ENCODE peak calls at places on chromosomes 5 and 9, in nine cellular contexts. One of them, this sample, is unnamed.

GRCh38 chr9:130857864-130858730 is 23.0 kb downstream of the ABL1 start:
- DNase-seq in dorsolateral prefrontal cortex: no peak
- DNase-seq in KG1: no peak
- DNase-seq in neural crest cell: no peak
- DNase-seq in AG08395: peak
- DNase-seq in NCI-H510A treated with DMSO at 0.1 percent for 48 hours: no peak
- DNase-seq in mucosa of gallbladder: peak
- DNase-seq in SK-MEL-5: no peak
- DNase-seq in EL: peak
- DNase-seq in this sample: peak

GRCh38 chr9:136047076-136047774 is 47.9 kb downstream of the NACC2 start:
- DNase-seq in dorsolateral prefrontal cortex: no peak
- DNase-seq in KG1: no peak
- DNase-seq in neural crest cell: no peak
- DNase-seq in AG08395: no peak
- DNase-seq in NCI-H510A treated with DMSO at 0.1 percent for 48 hours: no peak
- DNase-seq in mucosa of gallbladder: no peak
- DNase-seq in SK-MEL-5: no peak
- DNase-seq in EL: no peak
- DNase-seq in this sample: no peak

GRCh38 chr5:36199620-36200019 is 42.1 kb downstream of the NADK2 start:
- DNase-seq in dorsolateral prefrontal cortex: no peak
- DNase-seq in KG1: no peak
- DNase-seq in neural crest cell: no peak
- DNase-seq in AG08395: no peak
- DNase-seq in NCI-H510A treated with DMSO at 0.1 percent for 48 hours: no peak
- DNase-seq in mucosa of gallbladder: no peak
- DNase-seq in SK-MEL-5: no peak
- DNase-seq in EL: peak
- DNase-seq in this sample: no peak

GRCh38 chr5:75040973-75041372 is 11.4 kb downstream of the GCNT4 start:
- DNase-seq in dorsolateral prefrontal cortex: no peak
- DNase-seq in KG1: no peak
- DNase-seq in neural crest cell: no peak
- DNase-seq in AG08395: peak
- DNase-seq in NCI-H510A treated with DMSO at 0.1 percent for 48 hours: no peak
- DNase-seq in mucosa of gallbladder: no peak
- DNase-seq in SK-MEL-5: no peak
- DNase-seq in EL: peak
- DNase-seq in this sample: peak

GRCh38 chr9:96169488-96169887 is 132.5 kb downstream of the HSD17B3 start:
- DNase-seq in dorsolateral prefrontal cortex: no peak
- DNase-seq in KG1: no peak
- DNase-seq in neural crest cell: peak
- DNase-seq in AG08395: peak
- DNase-seq in NCI-H510A treated with DMSO at 0.1 percent for 48 hours: no peak
- DNase-seq in mucosa of gallbladder: peak
- DNase-seq in SK-MEL-5: no peak
- DNase-seq in EL: peak
- DNase-seq in this sample: peak

GRCh38 chr9:15743512-15743911 is 190.7 kb downstream of the CCDC171 start:
- DNase-seq in dorsolateral prefrontal cortex: no peak
- DNase-seq in KG1: no peak
- DNase-seq in neural crest cell: no peak
- DNase-seq in AG08395: no peak
- DNase-seq in NCI-H510A treated with DMSO at 0.1 percent for 48 hours: no peak
- DNase-seq in mucosa of gallbladder: no peak
- DNase-seq in SK-MEL-5: no peak
- DNase-seq in EL: no peak
- DNase-seq in this sample: no peak

GRCh38 chr5:32299059-32299677 is 13.6 kb downstream of the MTMR12 start:
- DNase-seq in dorsolateral prefrontal cortex: no peak
- DNase-seq in KG1: no peak
- DNase-seq in neural crest cell: no peak
- DNase-seq in AG08395: no peak
- DNase-seq in NCI-H510A treated with DMSO at 0.1 percent for 48 hours: no peak
- DNase-seq in mucosa of gallbladder: no peak
- DNase-seq in SK-MEL-5: no peak
- DNase-seq in EL: no peak
- DNase-seq in this sample: no peak

GRCh38 chr9:76688471-76689238 is 75.6 kb upstream of the PCA3 start:
- DNase-seq in dorsolateral prefrontal cortex: no peak
- DNase-seq in KG1: no peak
- DNase-seq in neural crest cell: no peak
- DNase-seq in AG08395: no peak
- DNase-seq in NCI-H510A treated with DMSO at 0.1 percent for 48 hours: peak
- DNase-seq in mucosa of gallbladder: no peak
- DNase-seq in SK-MEL-5: no peak
- DNase-seq in EL: no peak
- DNase-seq in this sample: peak

GRCh38 chr9:96338299-96338698 is 36.3 kb upstream of the HSD17B3 start:
- DNase-seq in dorsolateral prefrontal cortex: no peak
- DNase-seq in KG1: no peak
- DNase-seq in neural crest cell: no peak
- DNase-seq in AG08395: no peak
- DNase-seq in NCI-H510A treated with DMSO at 0.1 percent for 48 hours: no peak
- DNase-seq in mucosa of gallbladder: no peak
- DNase-seq in SK-MEL-5: no peak
- DNase-seq in EL: no peak
- DNase-seq in this sample: no peak

GRCh38 chr9:111440226-111440625 is 44.0 kb downstream of the ECPAS start:
- DNase-seq in dorsolateral prefrontal cortex: no peak
- DNase-seq in KG1: no peak
- DNase-seq in neural crest cell: no peak
- DNase-seq in AG08395: no peak
- DNase-seq in NCI-H510A treated with DMSO at 0.1 percent for 48 hours: no peak
- DNase-seq in mucosa of gallbladder: no peak
- DNase-seq in SK-MEL-5: no peak
- DNase-seq in EL: no peak
- DNase-seq in this sample: no peak

This sample was measured in fibroblast of gingiva.